ENCODE peak calls at places on chromosomes 13 and 19, in ten cellular contexts. One of them, this sample, is unnamed.

GRCh38 chr13:88183440-88183839 is 512.3 kb downstream of the SLITRK5 start:
- DNase-seq in stimulated activated CD4-positive, alpha-beta T cell treated with anti-CD3 and anti-CD28 coated beads, Interleukin-4, amount 100 ng/mL, for 1 hour: no peak
- DNase-seq in SHP77 treated with DMSO at 0.1 percent for 48 hours: no peak
- DNase-seq in tibial artery: no peak
- DNase-seq in NCI-H460: no peak
- DNase-seq in endothelial cell: no peak
- DNase-seq in AG04450: no peak
- DNase-seq in NCI-H1105 treated with DMSO at 0.1 percent for 48 hours: no peak
- DNase-seq in kidney: no peak
- DNase-seq in mesenchymal stem cell: no peak
- DNase-seq in this sample: no peak

GRCh38 chr13:113112893-113113845 is 7.6 kb downstream of the F7 start:
- DNase-seq in stimulated activated CD4-positive, alpha-beta T cell treated with anti-CD3 and anti-CD28 coated beads, Interleukin-4, amount 100 ng/mL, for 1 hour: no peak
- DNase-seq in SHP77 treated with DMSO at 0.1 percent for 48 hours: no peak
- DNase-seq in tibial artery: peak
- DNase-seq in NCI-H460: no peak
- DNase-seq in endothelial cell: no peak
- DNase-seq in AG04450: no peak
- DNase-seq in NCI-H1105 treated with DMSO at 0.1 percent for 48 hours: no peak
- DNase-seq in kidney: peak
- DNase-seq in mesenchymal stem cell: no peak
- DNase-seq in this sample: no peak

GRCh38 chr13:49777746-49778614 is 14.5 kb downstream of the KPNA3 start:
- DNase-seq in stimulated activated CD4-positive, alpha-beta T cell treated with anti-CD3 and anti-CD28 coated beads, Interleukin-4, amount 100 ng/mL, for 1 hour: no peak
- DNase-seq in SHP77 treated with DMSO at 0.1 percent for 48 hours: no peak
- DNase-seq in tibial artery: no peak
- DNase-seq in NCI-H460: no peak
- DNase-seq in endothelial cell: no peak
- DNase-seq in AG04450: no peak
- DNase-seq in NCI-H1105 treated with DMSO at 0.1 percent for 48 hours: no peak
- DNase-seq in kidney: no peak
- DNase-seq in mesenchymal stem cell: no peak
- DNase-seq in this sample: no peak

GRCh38 chr19:54172764-54173699 is at the start of gene TMC4:
- DNase-seq in stimulated activated CD4-positive, alpha-beta T cell treated with anti-CD3 and anti-CD28 coated beads, Interleukin-4, amount 100 ng/mL, for 1 hour: no peak
- DNase-seq in SHP77 treated with DMSO at 0.1 percent for 48 hours: no peak
- DNase-seq in tibial artery: no peak
- DNase-seq in NCI-H460: no peak
- DNase-seq in endothelial cell: no peak
- DNase-seq in AG04450: no peak
- DNase-seq in NCI-H1105 treated with DMSO at 0.1 percent for 48 hours: peak
- DNase-seq in kidney: peak
- DNase-seq in mesenchymal stem cell: peak
- DNase-seq in this sample: no peak

GRCh38 chr19:844300-844971 is 3.6 kb downstream of the PRTN3 start:
- DNase-seq in stimulated activated CD4-positive, alpha-beta T cell treated with anti-CD3 and anti-CD28 coated beads, Interleukin-4, amount 100 ng/mL, for 1 hour: no peak
- DNase-seq in SHP77 treated with DMSO at 0.1 percent for 48 hours: no peak
- DNase-seq in tibial artery: no peak
- DNase-seq in NCI-H460: no peak
- DNase-seq in endothelial cell: no peak
- DNase-seq in AG04450: no peak
- DNase-seq in NCI-H1105 treated with DMSO at 0.1 percent for 48 hours: no peak
- DNase-seq in kidney: no peak
- DNase-seq in mesenchymal stem cell: no peak
- DNase-seq in this sample: no peak

GRCh38 chr19:3463959-3464796 is 16.1 kb downstream of the SMIM24 start:
- DNase-seq in stimulated activated CD4-positive, alpha-beta T cell treated with anti-CD3 and anti-CD28 coated beads, Interleukin-4, amount 100 ng/mL, for 1 hour: no peak
- DNase-seq in SHP77 treated with DMSO at 0.1 percent for 48 hours: no peak
- DNase-seq in tibial artery: no peak
- DNase-seq in NCI-H460: no peak
- DNase-seq in endothelial cell: no peak
- DNase-seq in AG04450: no peak
- DNase-seq in NCI-H1105 treated with DMSO at 0.1 percent for 48 hours: no peak
- DNase-seq in kidney: no peak
- DNase-seq in mesenchymal stem cell: no peak
- DNase-seq in this sample: no peak

GRCh38 chr19:54373781-54374266 is 9.1 kb upstream of the LAIR1 start:
- DNase-seq in stimulated activated CD4-positive, alpha-beta T cell treated with anti-CD3 and anti-CD28 coated beads, Interleukin-4, amount 100 ng/mL, for 1 hour: no peak
- DNase-seq in SHP77 treated with DMSO at 0.1 percent for 48 hours: no peak
- DNase-seq in tibial artery: peak
- DNase-seq in NCI-H460: no peak
- DNase-seq in endothelial cell: no peak
- DNase-seq in AG04450: no peak
- DNase-seq in NCI-H1105 treated with DMSO at 0.1 percent for 48 hours: no peak
- DNase-seq in kidney: peak
- DNase-seq in mesenchymal stem cell: no peak
- DNase-seq in this sample: no peak

GRCh38 chr13:98888890-98889279 is 89.0 kb downstream of the DOCK9 start:
- DNase-seq in stimulated activated CD4-positive, alpha-beta T cell treated with anti-CD3 and anti-CD28 coated beads, Interleukin-4, amount 100 ng/mL, for 1 hour: no peak
- DNase-seq in SHP77 treated with DMSO at 0.1 percent for 48 hours: no peak
- DNase-seq in tibial artery: no peak
- DNase-seq in NCI-H460: no peak
- DNase-seq in endothelial cell: no peak
- DNase-seq in AG04450: no peak
- DNase-seq in NCI-H1105 treated with DMSO at 0.1 percent for 48 hours: no peak
- DNase-seq in kidney: no peak
- DNase-seq in mesenchymal stem cell: no peak
- DNase-seq in this sample: no peak

GRCh38 chr19:55544776-55545439 is 435 bp downstream of the SBK3 start:
- DNase-seq in stimulated activated CD4-positive, alpha-beta T cell treated with anti-CD3 and anti-CD28 coated beads, Interleukin-4, amount 100 ng/mL, for 1 hour: no peak
- DNase-seq in SHP77 treated with DMSO at 0.1 percent for 48 hours: no peak
- DNase-seq in tibial artery: no peak
- DNase-seq in NCI-H460: no peak
- DNase-seq in endothelial cell: no peak
- DNase-seq in AG04450: no peak
- DNase-seq in NCI-H1105 treated with DMSO at 0.1 percent for 48 hours: no peak
- DNase-seq in kidney: no peak
- DNase-seq in mesenchymal stem cell: no peak
- DNase-seq in this sample: no peak

GRCh38 chr19:19461306-19461670 is 54.1 kb downstream of the TSSK6 start:
- DNase-seq in stimulated activated CD4-positive, alpha-beta T cell treated with anti-CD3 and anti-CD28 coated beads, Interleukin-4, amount 100 ng/mL, for 1 hour: no peak
- DNase-seq in SHP77 treated with DMSO at 0.1 percent for 48 hours: no peak
- DNase-seq in tibial artery: no peak
- DNase-seq in NCI-H460: no peak
- DNase-seq in endothelial cell: no peak
- DNase-seq in AG04450: no peak
- DNase-seq in NCI-H1105 treated with DMSO at 0.1 percent for 48 hours: no peak
- DNase-seq in kidney: no peak
- DNase-seq in mesenchymal stem cell: no peak
- DNase-seq in this sample: no peak

GRCh38 chr13:88887045-88887662 is 1216.0 kb downstream of the SLITRK5 start:
- DNase-seq in stimulated activated CD4-positive, alpha-beta T cell treated with anti-CD3 and anti-CD28 coated beads, Interleukin-4, amount 100 ng/mL, for 1 hour: no peak
- DNase-seq in SHP77 treated with DMSO at 0.1 percent for 48 hours: no peak
- DNase-seq in tibial artery: no peak
- DNase-seq in NCI-H460: no peak
- DNase-seq in endothelial cell: no peak
- DNase-seq in AG04450: no peak
- DNase-seq in NCI-H1105 treated with DMSO at 0.1 percent for 48 hours: no peak
- DNase-seq in kidney: no peak
- DNase-seq in mesenchymal stem cell: no peak
- DNase-seq in this sample: no peak

GRCh38 chr13:78468546-78469060 is 134.7 kb downstream of the POU4F1 start:
- DNase-seq in stimulated activated CD4-positive, alpha-beta T cell treated with anti-CD3 and anti-CD28 coated beads, Interleukin-4, amount 100 ng/mL, for 1 hour: no peak
- DNase-seq in SHP77 treated with DMSO at 0.1 percent for 48 hours: no peak
- DNase-seq in tibial artery: no peak
- DNase-seq in NCI-H460: no peak
- DNase-seq in endothelial cell: no peak
- DNase-seq in AG04450: no peak
- DNase-seq in NCI-H1105 treated with DMSO at 0.1 percent for 48 hours: no peak
- DNase-seq in kidney: no peak
- DNase-seq in mesenchymal stem cell: no peak
- DNase-seq in this sample: no peak

GRCh38 chr13:20526664-20527063 is 1.0 kb upstream of the CRYL1 start:
- DNase-seq in stimulated activated CD4-positive, alpha-beta T cell treated with anti-CD3 and anti-CD28 coated beads, Interleukin-4, amount 100 ng/mL, for 1 hour: no peak
- DNase-seq in SHP77 treated with DMSO at 0.1 percent for 48 hours: peak
- DNase-seq in tibial artery: no peak
- DNase-seq in NCI-H460: no peak
- DNase-seq in endothelial cell: no peak
- DNase-seq in AG04450: no peak
- DNase-seq in NCI-H1105 treated with DMSO at 0.1 percent for 48 hours: no peak
- DNase-seq in kidney: no peak
- DNase-seq in mesenchymal stem cell: no peak
- DNase-seq in this sample: no peak

GRCh38 chr19:7699422-7700127 is 2.4 kb downstream of the FCER2 start:
- DNase-seq in stimulated activated CD4-positive, alpha-beta T cell treated with anti-CD3 and anti-CD28 coated beads, Interleukin-4, amount 100 ng/mL, for 1 hour: no peak
- DNase-seq in SHP77 treated with DMSO at 0.1 percent for 48 hours: no peak
- DNase-seq in tibial artery: no peak
- DNase-seq in NCI-H460: no peak
- DNase-seq in endothelial cell: no peak
- DNase-seq in AG04450: no peak
- DNase-seq in NCI-H1105 treated with DMSO at 0.1 percent for 48 hours: no peak
- DNase-seq in kidney: no peak
- DNase-seq in mesenchymal stem cell: no peak
- DNase-seq in this sample: no peak

GRCh38 chr19:16371540-16371986 is 46.9 kb downstream of the KLF2 start:
- DNase-seq in stimulated activated CD4-positive, alpha-beta T cell treated with anti-CD3 and anti-CD28 coated beads, Interleukin-4, amount 100 ng/mL, for 1 hour: peak
- DNase-seq in SHP77 treated with DMSO at 0.1 percent for 48 hours: no peak
- DNase-seq in tibial artery: no peak
- DNase-seq in NCI-H460: no peak
- DNase-seq in endothelial cell: no peak
- DNase-seq in AG04450: no peak
- DNase-seq in NCI-H1105 treated with DMSO at 0.1 percent for 48 hours: no peak
- DNase-seq in kidney: peak
- DNase-seq in mesenchymal stem cell: no peak
- DNase-seq in this sample: peak

GRCh38 chr13:112545866-112546265 is 42.1 kb downstream of the TUBGCP3 start:
- DNase-seq in stimulated activated CD4-positive, alpha-beta T cell treated with anti-CD3 and anti-CD28 coated beads, Interleukin-4, amount 100 ng/mL, for 1 hour: no peak
- DNase-seq in SHP77 treated with DMSO at 0.1 percent for 48 hours: no peak
- DNase-seq in tibial artery: no peak
- DNase-seq in NCI-H460: no peak
- DNase-seq in endothelial cell: no peak
- DNase-seq in AG04450: peak
- DNase-seq in NCI-H1105 treated with DMSO at 0.1 percent for 48 hours: no peak
- DNase-seq in kidney: no peak
- DNase-seq in mesenchymal stem cell: peak
- DNase-seq in this sample: no peak